ENCODE peak calls at places on chromosomes 7 and 10, in ten cellular contexts. X is nephron progenitor cell, I is foreskin fibroblast, S is iris pigment epithelial cell, Y is ovary, M is heart right ventricle, E is astrocyte of the spinal cord, U is Kasumi-1, P is gastrocnemius medialis, N is EL. O is an unnamed sample.

GRCh38 chr7:158638001-158638400 is 50.4 kb upstream of the PTPRN2 start:
- DNase-seq in I (no peak), N (no peak), P (no peak), E (no peak), M (no peak), U (no peak), X (no peak), Y (no peak), S (peak), O (no peak)

GRCh38 chr10:100816671-100817070 is 71.3 kb downstream of the PAX2 start:
- DNase-seq in P (no peak), X (no peak), E (no peak), Y (no peak), M (no peak), S (no peak), I (no peak), U (no peak), N (no peak), O (peak)

GRCh38 chr10:71598673-71599072 is 120.9 kb downstream of the C10orf105 start:
- DNase-seq in I (peak), S (peak), Y (peak), U (no peak), N (peak), E (peak), P (peak), X (no peak), M (peak), O (peak)

GRCh38 chr10:122123186-122123585 is 134.2 kb downstream of the TACC2 start:
- DNase-seq in E (no peak), Y (no peak), N (no peak), M (no peak), S (no peak), U (no peak), I (no peak), P (no peak), X (no peak), O (no peak)

GRCh38 chr10:11224792-11225448 is 207.2 kb downstream of the CELF2 start:
- DNase-seq in X (no peak), N (no peak), Y (no peak), S (no peak), M (peak), E (no peak), P (no peak), U (no peak), I (no peak), O (no peak)

GRCh38 chr7:42915356-42915755 is 3.5 kb upstream of the C7orf25 start:
- DNase-seq in P (no peak), I (peak), M (no peak), N (peak), E (peak), X (no peak), S (no peak), U (no peak), Y (no peak), O (no peak)

GRCh38 chr7:50502001-50502684 is 52.0 kb upstream of the FIGNL1 start:
- DNase-seq in P (peak), I (peak), Y (peak), E (peak), X (no peak), N (peak), U (no peak), S (peak), M (peak), O (peak)

GRCh38 chr7:142855756-142856564 is 1.1 kb downstream of the EPHB6 start:
- DNase-seq in Y (peak), I (peak), E (no peak), N (peak), X (no peak), U (no peak), P (no peak), S (peak), M (no peak), O (peak)

GRCh38 chr10:21499910-21500577 is 25.4 kb downstream of the SKIDA1 start:
- DNase-seq in Y (peak), N (no peak), S (no peak), M (no peak), I (no peak), X (peak), E (no peak), P (no peak), U (peak), O (peak)

GRCh38 chr10:117635851-117636250 is 93.3 kb downstream of the EMX2 start:
- DNase-seq in X (no peak), I (no peak), N (no peak), P (no peak), Y (no peak), E (no peak), U (no peak), S (no peak), M (no peak), O (no peak)

GRCh38 chr10:1166828-1167275 is 110.7 kb downstream of the WDR37 start:
- DNase-seq in S (no peak), P (no peak), M (no peak), Y (no peak), N (no peak), I (no peak), X (no peak), U (no peak), E (no peak), O (no peak)

GRCh38 chr10:66714741-66715140 is 211.1 kb upstream of the LRRTM3 start:
- DNase-seq in I (peak), P (no peak), U (peak), Y (no peak), X (no peak), E (peak), N (peak), S (peak), M (no peak), O (no peak)

GRCh38 chr10:103685880-103686669 is 169.3 kb downstream of the SH3PXD2A start:
- DNase-seq in U (peak), I (peak), Y (peak), N (peak), S (peak), X (peak), M (peak), E (peak), P (peak), O (peak)

GRCh38 chr10:78436223-78436575 is 402.5 kb downstream of the RPS24 start:
- DNase-seq in M (no peak), X (no peak), Y (no peak), S (no peak), I (no peak), P (no peak), E (no peak), N (no peak), U (no peak), O (no peak)